ENCODE peak calls at places on chromosomes 3 and 15, in seven cellular contexts. F is A549, L is IMR-90, O is GM12878, E is HepG2, G is H1, S is K562. N is an unnamed sample.

GRCh38 chr3:73094951-73095350 is 33.5 kb downstream of the EBLN2 start:
- DNase-seq in S (no peak), E (no peak), O (no peak), F (no peak), L (no peak), G (no peak), N (no peak)

GRCh38 chr3:27568393-27568792 is 84.2 kb upstream of the SLC4A7 start:
- DNase-seq in F (no peak), L (peak; percentile 72), O (no peak), S (no peak), G (no peak), E (no peak), N (peak; percentile 58)

GRCh38 chr3:141081141-141081795 is 30.1 kb downstream of the SPSB4 start:
- DNase-seq in O (no peak), S (no peak), E (no peak), L (no peak), F (no peak), G (peak; percentile 57), N (no peak)

GRCh38 chr15:98043160-98044059 is 82.9 kb downstream of the ARRDC4 start:
- DNase-seq in F (no peak), L (no peak), O (no peak), E (peak; percentile 2), S (no peak), G (no peak), N (peak; percentile 3)

GRCh38 chr3:142239421-142239820 is 14.0 kb upstream of the GK5 start:
- DNase-seq in G (no peak), S (no peak), F (no peak), L (no peak), E (no peak), O (no peak), N (no peak)

GRCh38 chr3:18411541-18411940 is 13.6 kb downstream of the SATB1 start:
- DNase-seq in F (no peak), E (no peak), L (no peak), O (no peak), G (no peak), S (no peak), N (no peak)

GRCh38 chr3:30553641-30554316 is 52.6 kb upstream of the TGFBR2 start:
- DNase-seq in S (no peak), F (no peak), O (no peak), G (no peak), E (no peak), L (peak; percentile 57), N (no peak)

GRCh38 chr15:40266828-40267304 is 16.0 kb downstream of the ANKRD63 start:
- DNase-seq in O (no peak), E (peak; percentile 21), F (peak; percentile 85), L (peak; percentile 97), G (no peak), S (peak; percentile 86), N (no peak)

GRCh38 chr15:96343529-96344072 is 13.1 kb downstream of the NR2F2 start:
- DNase-seq in G (no peak), S (no peak), E (no peak), F (no peak), L (no peak), O (no peak), N (no peak)

GRCh38 chr3:183252973-183253363 is at the start of gene B3GNT5:
- DNase-seq in E (no peak), L (no peak), G (no peak), S (peak; percentile 74), F (no peak), O (no peak), N (peak; percentile 67)
- TF ChIP-seq RAD21 in E (no peak), L (no peak), G (no peak), S (no peak), F (no peak), O (no peak), N (no peak)

DNA sequence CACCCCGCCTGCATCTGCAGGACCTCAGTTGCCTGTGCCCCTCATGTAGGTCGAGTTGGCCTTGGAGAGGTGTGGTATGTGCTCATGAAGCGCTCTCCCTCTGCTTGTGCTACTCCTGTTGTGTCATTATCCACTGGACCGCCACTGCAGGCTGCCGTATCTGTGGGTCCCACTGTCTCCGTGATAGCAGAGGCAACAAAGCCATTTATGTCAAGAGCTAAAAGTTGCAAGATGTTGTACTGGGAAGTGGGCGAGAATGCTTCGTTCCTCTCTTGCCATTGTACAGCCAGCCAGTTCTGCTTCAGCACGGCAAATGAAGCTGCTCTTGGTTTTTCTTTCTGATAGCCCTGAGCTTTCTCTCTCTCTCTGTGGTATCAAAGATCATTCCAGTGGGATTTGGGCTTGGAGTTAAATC is 89.0 kb downstream of the TMEM212 start:
- DNase-seq in S (no peak), E (peak; percentile 27), F (no peak), G (no peak), O (no peak), L (no peak), N (no peak)
- TF ChIP-seq USF2 in S (no peak), E (no peak), F (no peak), G (no peak), O (no peak), L (no peak), N (no peak)

GRCh38 chr3:44237665-44238064 is 4.0 kb upstream of the TOPAZ1 start:
- DNase-seq in O (no peak), S (no peak), E (no peak), G (no peak), L (no peak), F (no peak), N (no peak)

GRCh38 chr3:44237161-44237560 is 4.5 kb upstream of the TOPAZ1 start:
- DNase-seq in S (no peak), O (no peak), E (no peak), F (no peak), L (no peak), G (no peak), N (no peak)

GRCh38 chr3:44234674-44235268 is 6.9 kb upstream of the TOPAZ1 start:
- DNase-seq in O (no peak), S (no peak), F (no peak), E (no peak), L (no peak), G (no peak), N (no peak)

GRCh38 chr3:44236485-44236908 is 5.2 kb upstream of the TOPAZ1 start:
- DNase-seq in L (no peak), O (no peak), F (no peak), G (no peak), E (no peak), S (no peak), N (no peak)

GRCh38 chr3:44235604-44236484 is 5.8 kb upstream of the TOPAZ1 start:
- DNase-seq in G (peak; percentile 61), O (peak; percentile 11), F (peak; percentile 43), L (peak; percentile 85), E (peak; percentile 36), S (peak; percentile 80), N (peak; percentile 67)
- TF ChIP-seq RAD21 in G (peak; percentile 70), O (peak; percentile 50), F (peak; percentile 51), L (peak; percentile 34), E (no peak), S (peak; percentile 60), N (peak; percentile 67)

GRCh38 chr15:34473840-34474239 is 36.2 kb upstream of the GOLGA8A start:
- DNase-seq in G (no peak), F (no peak), S (no peak), L (no peak), O (no peak), E (no peak), N (no peak)

GRCh38 chr15:34472947-34473346 is 35.3 kb upstream of the GOLGA8A start:
- DNase-seq in O (no peak), F (no peak), S (no peak), L (no peak), E (no peak), G (no peak), N (no peak)

GRCh38 chr15:34470892-34471291 is 33.3 kb upstream of the GOLGA8A start:
- DNase-seq in L (no peak), E (no peak), S (no peak), G (no peak), F (no peak), O (no peak), N (no peak)

GRCh38 chr15:34470091-34470490 is 32.5 kb upstream of the GOLGA8A start:
- DNase-seq in O (no peak), S (no peak), G (no peak), F (no peak), L (no peak), E (no peak), N (no peak)
- TF ChIP-seq USF2 in O (no peak), S (no peak), G (no peak), F (no peak), L (no peak), E (no peak), N (no peak)

GRCh38 chr3:152376351-152377183 is 107.8 kb downstream of the MBNL1 start:
- DNase-seq in G (no peak), S (no peak), O (peak; percentile 97), L (peak; percentile 84), E (no peak), F (no peak), N (no peak)

GRCh38 chr3:152373379-152373778 is 104.7 kb downstream of the MBNL1 start:
- DNase-seq in E (no peak), G (no peak), F (no peak), S (no peak), L (no peak), O (no peak), N (no peak)

GRCh38 chr3:152377184-152377570 is 108.4 kb downstream of the MBNL1 start:
- DNase-seq in E (no peak), S (no peak), L (no peak), O (no peak), F (no peak), G (no peak), N (no peak)

GRCh38 chr3:152375546-152375945 is 106.8 kb downstream of the MBNL1 start:
- DNase-seq in F (no peak), O (no peak), S (no peak), L (peak; percentile 67), E (no peak), G (no peak), N (no peak)

GRCh38 chr3:152374260-152374990 is 105.7 kb downstream of the MBNL1 start:
- DNase-seq in O (no peak), S (no peak), L (no peak), F (peak; percentile 23), E (no peak), G (no peak), N (no peak)
- TF ChIP-seq RAD21 in O (peak; percentile 27), S (no peak), L (no peak), F (no peak), E (no peak), G (no peak), N (no peak)

DNA sequence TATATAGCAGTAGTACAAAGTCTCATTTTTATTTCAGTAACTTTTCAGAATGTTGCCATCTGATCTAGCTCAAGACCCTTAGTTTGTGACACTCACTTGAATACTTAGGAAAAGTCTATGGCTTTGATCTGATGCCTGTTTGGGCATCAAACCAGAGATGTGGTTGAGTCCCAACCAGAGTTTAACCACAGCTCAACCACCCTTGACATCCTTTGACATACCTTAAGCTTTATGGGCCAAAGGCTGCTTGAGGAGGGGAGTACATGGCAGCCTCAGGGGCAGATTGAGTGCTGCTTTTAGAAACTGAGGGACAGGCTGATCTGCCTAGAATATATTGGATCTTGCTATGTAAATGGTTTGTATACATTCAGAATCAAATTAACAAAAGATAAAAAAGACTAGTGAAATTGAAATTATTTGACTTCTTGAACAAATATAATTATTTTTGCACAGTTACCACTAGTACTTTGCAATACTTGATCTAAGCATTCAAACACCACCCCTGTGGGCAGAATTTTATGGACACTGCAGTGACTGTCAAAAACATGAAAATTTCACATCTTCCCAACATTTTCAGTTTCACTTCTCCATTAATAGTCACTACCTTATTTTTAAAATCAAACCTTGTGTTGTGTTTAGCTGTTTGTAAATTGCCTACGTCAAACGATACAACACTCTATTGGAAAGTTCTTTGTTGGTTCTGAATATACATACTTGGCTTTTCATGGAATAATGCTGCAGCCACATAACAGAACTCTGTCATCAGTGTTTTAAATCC is 199.8 kb downstream of the UBE2E2 start:
- DNase-seq in G (no peak), O (no peak), E (no peak), S (no peak), F (no peak), L (no peak), N (no peak)
- TF ChIP-seq USF2 in G (no peak), O (no peak), E (no peak), S (no peak), F (no peak), L (no peak), N (no peak)

N was measured in SK-N-SH.